ENCODE peak calls at places on chromosomes 11 and 22, in five cellular contexts. T, W, X, H and A are unnamed samples.

GRCh38 chr11:74611369-74611861 is 19.0 kb downstream of the POLD3 start:
- DNase-seq in T (peak), W (peak), X (peak), H (no peak), A (peak)

GRCh38 chr11:121418625-121419114 is 33.4 kb upstream of the SORL1 start:
- DNase-seq in T (no peak), W (peak), X (no peak), H (no peak), A (no peak)

GRCh38 chr11:73126804-73127480 is 15.2 kb downstream of the FCHSD2 start:
- DNase-seq in T (peak), W (peak), X (no peak), H (no peak), A (no peak)

GRCh38 chr11:63985812-63986155 is 454 bp upstream of the OTUB1 start:
- DNase-seq in T (no peak), W (no peak), X (no peak), H (no peak), A (peak)

GRCh38 chr11:82754410-82754809 is 20.7 kb upstream of the FAM181B start:
- DNase-seq in T (no peak), W (no peak), X (no peak), H (no peak), A (no peak)

GRCh38 chr11:131824766-131825165 is 454.4 kb downstream of the NTM start:
- DNase-seq in T (peak), W (peak), X (peak), H (no peak), A (no peak)

GRCh38 chr11:130449996-130450419 is 1.6 kb downstream of the ADAMTS15 start:
- DNase-seq in T (peak), W (peak), X (peak), H (peak), A (no peak)

GRCh38 chr22:29267858-29268510 is at the start of the genes EWSR1 and RHBDD3:
- DNase-seq in T (peak), W (peak), X (peak), H (peak), A (peak)

DNA sequence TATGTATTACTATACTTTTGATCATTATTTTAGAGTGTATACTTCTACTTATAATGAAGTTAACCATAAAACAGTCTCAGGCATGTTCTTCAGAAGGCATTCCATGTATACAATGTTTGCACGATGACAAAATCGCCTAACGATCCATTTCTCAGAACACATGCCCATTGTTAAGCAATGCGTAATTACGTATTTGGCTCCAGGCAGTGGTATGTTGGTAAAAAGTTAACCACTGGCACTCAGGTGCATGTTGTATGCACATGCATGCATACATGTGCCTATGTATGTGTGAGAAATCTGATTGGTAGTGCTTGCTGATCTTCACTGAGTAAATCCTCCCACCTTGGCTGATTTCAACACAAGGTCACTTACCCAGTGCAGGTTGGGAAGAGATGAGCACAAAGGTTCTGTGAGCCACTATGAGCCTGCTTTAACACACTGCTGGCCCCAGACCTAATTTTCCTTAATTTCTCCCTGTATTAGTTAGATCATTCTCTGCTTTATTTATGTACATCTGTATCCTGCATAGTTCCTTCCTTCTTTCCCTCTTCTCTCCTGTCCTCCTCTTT is 164.6 kb downstream of the ARHGAP42 start:
- DNase-seq in T (no peak), W (no peak), X (no peak), H (no peak), A (no peak)
- TF ChIP-seq CTCF in T (no peak), W (no peak), X (no peak), H (no peak), A (no peak)

GRCh38 chr11:133898770-133899115 is 53.4 kb upstream of the SPATA19 start:
- DNase-seq in T (no peak), W (no peak), X (no peak), H (peak), A (no peak)

GRCh38 chr11:133901316-133901715 is 55.5 kb downstream of the IGSF9B start:
- DNase-seq in T (no peak), W (no peak), X (no peak), H (no peak), A (no peak)

GRCh38 chr11:133901999-133902398 is 54.8 kb downstream of the IGSF9B start:
- DNase-seq in T (no peak), W (no peak), X (no peak), H (no peak), A (no peak)

GRCh38 chr11:133902506-133902905 is 54.3 kb downstream of the IGSF9B start:
- DNase-seq in T (no peak), W (no peak), X (no peak), H (no peak), A (no peak)

DNA sequence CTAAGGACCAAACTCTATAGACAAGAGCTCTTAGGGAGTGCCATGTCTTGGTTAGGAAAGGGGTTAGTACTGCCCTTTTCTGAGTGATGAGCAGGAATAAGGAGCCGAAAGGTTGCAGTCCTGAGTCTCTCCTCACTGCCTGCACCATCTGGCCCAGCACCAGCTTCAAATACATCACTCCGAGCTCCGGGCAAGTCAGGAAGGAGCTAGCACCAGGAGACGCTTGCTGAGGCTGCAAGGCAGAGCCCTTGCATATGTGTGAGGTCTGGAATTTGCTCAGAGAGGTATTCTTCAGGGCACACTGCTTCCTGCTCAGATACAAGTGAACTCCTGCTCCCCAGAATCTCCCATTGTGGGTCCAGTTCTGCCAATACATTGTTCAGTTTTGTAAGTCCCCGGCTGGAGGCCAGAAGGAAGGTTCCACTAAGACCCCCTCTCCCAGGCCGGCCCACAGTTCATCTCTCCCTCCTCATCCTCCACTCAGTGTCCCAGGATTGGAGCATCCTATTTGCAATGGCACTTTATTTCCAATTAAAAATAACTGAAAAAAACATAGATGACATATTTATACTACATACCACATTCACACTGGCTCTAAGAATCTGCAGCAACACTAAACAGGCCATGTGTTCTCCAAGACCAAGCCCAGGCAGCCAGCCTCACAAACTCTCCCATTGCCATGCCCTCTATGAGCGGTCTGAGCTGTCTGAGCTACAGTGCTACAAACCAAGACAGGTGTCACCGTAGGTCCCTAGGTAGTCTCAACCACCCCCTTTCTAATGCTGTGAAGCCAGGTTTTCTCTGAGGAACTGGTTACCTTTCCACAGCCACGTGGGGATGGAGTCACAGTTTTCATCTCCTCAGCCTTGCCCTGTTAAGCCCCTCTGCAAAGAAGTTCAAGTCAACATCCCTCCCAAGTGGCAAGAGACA is 55.1 kb upstream of the SPATA19 start:
- DNase-seq in T (no peak), W (no peak), X (no peak), H (no peak), A (no peak)
- TF ChIP-seq CTCF in T (no peak), W (no peak), X (no peak), H (no peak), A (no peak)

GRCh38 chr11:77038825-77039326 is 4.7 kb downstream of the B3GNT6 start:
- DNase-seq in T (no peak), W (no peak), X (no peak), H (no peak), A (peak)

GRCh38 chr11:77042111-77042726 is 8.0 kb downstream of the B3GNT6 start:
- DNase-seq in T (no peak), W (no peak), X (no peak), H (no peak), A (peak)

GRCh38 chr11:77039491-77040400 is 5.5 kb downstream of the B3GNT6 start:
- DNase-seq in T (peak), W (peak), X (peak), H (peak), A (peak)

GRCh38 chr11:77040401-77040777 is 6.2 kb downstream of the B3GNT6 start:
- DNase-seq in T (no peak), W (no peak), X (no peak), H (no peak), A (no peak)

GRCh38 chr11:77040889-77041288 is 6.7 kb downstream of the B3GNT6 start:
- DNase-seq in T (no peak), W (no peak), X (no peak), H (no peak), A (no peak)
- TF ChIP-seq CTCF in T (no peak), W (no peak), X (no peak), H (no peak), A (no peak)

GRCh38 chr11:32434116-32434386 is 1.3 kb downstream of the WT1 start:
- DNase-seq in T (no peak), W (no peak), X (no peak), H (no peak), A (no peak)

GRCh38 chr11:32435152-32435480 is 223 bp downstream of the WT1 start:
- DNase-seq in T (peak), W (peak), X (peak), H (no peak), A (peak)

GRCh38 chr11:32435511-32435946 is at the start of gene WT1:
- DNase-seq in T (peak), W (peak), X (peak), H (peak), A (peak)

GRCh38 chr11:32433249-32434115 is 1.9 kb downstream of the WT1 start:
- DNase-seq in T (no peak), W (peak), X (no peak), H (no peak), A (peak)

GRCh38 chr11:32434387-32435151 is 770 bp downstream of the WT1 start:
- DNase-seq in T (peak), W (peak), X (peak), H (peak), A (peak)
- TF ChIP-seq CTCF in T (no peak), W (peak), X (peak), H (peak), A (no peak)